ENCODE peak calls at places on chromosome 10, in nine cellular contexts. I is fibroblast of the aortic adventitia, R is AG04449, A is MM.1S, C is heart right ventricle, E is coronary artery, J is lung, Z is psoas muscle, B is cardiac fibroblast. D is an unnamed sample.

GRCh38 chr10:6014241-6014761 is 37.0 kb upstream of the IL15RA start:
- DNase-seq in Z (no peak), R (no peak), A (peak; percentile 62), E (no peak), I (peak; percentile 69), B (peak; percentile 74), J (peak; percentile 51), C (no peak), D (no peak)

GRCh38 chr10:112778579-112778978 is 171.5 kb upstream of the TCF7L2 start:
- DNase-seq in J (no peak), E (no peak), A (no peak), B (peak; percentile 16), R (no peak), C (no peak), Z (no peak), I (peak; percentile 78), D (no peak)

GRCh38 chr10:17835688-17836087 is 26.5 kb downstream of the MRC1 start:
- DNase-seq in A (no peak), E (no peak), I (peak; percentile 87), Z (no peak), B (peak; percentile 57), R (peak; percentile 71), J (no peak), C (no peak), D (peak; percentile 64)

GRCh38 chr10:69969961-69970360 is 82.7 kb upstream of the MACROH2A2 start:
- DNase-seq in B (no peak), C (no peak), I (no peak), J (peak; percentile 14), R (no peak), A (no peak), E (no peak), Z (no peak), D (no peak)

GRCh38 chr10:74394416-74394969 is 243.5 kb downstream of the ADK start:
- DNase-seq in C (no peak), I (no peak), B (no peak), E (no peak), Z (no peak), R (peak; percentile 3), A (no peak), J (no peak), D (peak; percentile 18)

GRCh38 chr10:85603167-85603940 is 763.2 kb downstream of the GRID1 start:
- DNase-seq in A (no peak), J (no peak), Z (no peak), C (no peak), I (no peak), E (no peak), B (no peak), R (no peak), D (no peak)

GRCh38 chr10:79937661-79938226 is 11.2 kb downstream of the SFTPD start:
- DNase-seq in C (no peak), R (no peak), I (no peak), Z (no peak), E (peak; percentile 54), J (peak; percentile 24), B (no peak), A (no peak), D (no peak)

GRCh38 chr10:1602037-1602471 is 135.3 kb downstream of the ADARB2 start:
- DNase-seq in I (no peak), A (no peak), Z (no peak), B (no peak), E (no peak), R (no peak), C (no peak), J (no peak), D (no peak)

GRCh38 chr10:3813986-3814831 is 29.2 kb upstream of the KLF6 start:
- DNase-seq in Z (peak; percentile 73), I (no peak), A (no peak), E (no peak), C (no peak), B (no peak), J (no peak), R (no peak), D (no peak)

GRCh38 chr10:80589726-80590373 is 52.1 kb downstream of the SH2D4B start:
- DNase-seq in J (no peak), E (peak; percentile 36), A (no peak), Z (no peak), R (no peak), I (no peak), C (no peak), B (no peak), D (no peak)

GRCh38 chr10:13904053-13904452 is 317.3 kb downstream of the PRPF18 start:
- DNase-seq in J (no peak), I (no peak), A (no peak), C (no peak), R (no peak), E (no peak), Z (no peak), B (no peak), D (no peak)

GRCh38 chr10:96374985-96375830 is 16.4 kb upstream of the OPALIN start:
- DNase-seq in J (peak; percentile 89), E (peak; percentile 81), A (peak; percentile 84), C (peak; percentile 84), I (peak; percentile 81), Z (peak; percentile 92), R (no peak), B (peak; percentile 89), D (peak; percentile 49)

GRCh38 chr10:90775351-90776028 is 82.3 kb downstream of the HTR7 start:
- DNase-seq in E (no peak), I (peak; percentile 80), J (no peak), A (peak; percentile 56), Z (no peak), C (no peak), R (no peak), B (peak; percentile 83), D (no peak)

GRCh38 chr10:133359972-133360610 is 2.3 kb upstream of the FUOM start:
- DNase-seq in R (no peak), B (no peak), Z (no peak), I (no peak), A (no peak), E (no peak), J (no peak), C (no peak), D (no peak)

GRCh38 chr10:88150338-88150737 is 286.9 kb downstream of the PTEN start:
- DNase-seq in A (no peak), J (no peak), C (no peak), I (peak; percentile 70), R (no peak), B (peak; percentile 46), Z (no peak), E (no peak), D (peak; percentile 61)

GRCh38 chr10:60646966-60647796 is 131.1 kb upstream of the CDK1 start:
- DNase-seq in Z (no peak), E (no peak), I (peak; percentile 88), R (no peak), J (no peak), B (peak; percentile 80), A (peak; percentile 66), C (no peak), D (peak; percentile 24)

GRCh38 chr10:133616371-133617130 is 10.0 kb downstream of the FRG2B start:
- DNase-seq in R (no peak), B (no peak), I (no peak), E (no peak), C (no peak), J (no peak), Z (no peak), A (no peak), D (no peak)

GRCh38 chr10:59175538-59176240 is 754 bp upstream of the PHYHIPL start:
- DNase-seq in A (no peak), Z (peak; percentile 32), E (no peak), I (no peak), B (no peak), R (no peak), C (no peak), J (no peak), D (no peak)
- H3K4me3 ChIP-seq in A (no peak overlapping the region), Z (peak overlapping the region; percentile 58), E (peak overlapping the region; percentile 70), I (no peak overlapping the region), B (no peak overlapping the region), R (no peak overlapping the region), C (peak overlapping the region; percentile 42), J (no peak overlapping the region), D (no peak overlapping the region)

DNA sequence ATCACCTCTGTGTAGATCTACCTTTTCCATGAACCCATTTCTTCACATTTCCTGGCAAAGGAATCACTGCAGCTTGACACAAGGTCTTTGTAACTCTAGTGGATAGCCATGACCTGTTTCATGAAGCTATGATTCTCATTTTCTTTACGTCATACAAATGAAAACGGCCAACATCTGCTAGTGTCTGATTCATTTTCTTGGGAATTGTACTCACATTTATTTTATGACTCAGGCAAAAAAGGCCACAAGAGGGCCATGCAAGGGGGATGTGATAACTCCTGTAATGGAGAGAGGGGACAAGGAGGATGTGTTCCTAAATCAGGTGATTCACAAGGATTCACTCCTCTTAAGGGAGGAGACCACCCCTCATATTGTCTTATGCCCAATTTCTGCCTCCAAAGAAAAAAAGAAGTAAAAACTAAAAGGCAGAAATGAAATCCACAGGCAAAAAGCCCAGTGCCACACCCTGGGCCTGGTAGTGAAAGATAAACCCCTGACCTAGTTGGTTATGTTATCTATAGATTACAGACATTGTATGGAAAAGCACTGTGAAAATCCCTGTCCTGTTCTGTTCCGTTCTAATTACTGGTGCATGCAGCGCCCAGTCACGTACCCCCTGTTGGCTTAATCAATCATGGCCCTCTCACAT is 249.9 kb downstream of the IPMK start:
- DNase-seq in E (no peak), R (peak; percentile 70), B (peak; percentile 67), J (no peak), C (no peak), I (peak; percentile 87), Z (no peak), A (no peak), D (peak; percentile 78)
- TF ChIP-seq CTCF in E (no peak), R (peak; percentile 10), B (peak; percentile 38), J (no peak), C (no peak), I (peak; percentile 46), Z (no peak), A (no peak), D (peak; percentile 30)

GRCh38 chr10:84194424-84195043 is at the start of gene CDHR1:
- DNase-seq in J (no peak), E (no peak), Z (no peak), I (no peak), B (peak; percentile 4), R (no peak), C (peak; percentile 48), A (peak; percentile 41), D (no peak)

GRCh38 chr10:84193846-84194423 is 402 bp upstream of the CDHR1 start:
- DNase-seq in Z (no peak), A (no peak), I (peak; percentile 2), E (no peak), J (no peak), B (no peak), R (no peak), C (no peak), D (no peak)

GRCh38 chr10:84196941-84197340 is 2.6 kb downstream of the CDHR1 start:
- DNase-seq in C (peak; percentile 49), A (no peak), J (no peak), R (no peak), Z (no peak), E (no peak), B (no peak), I (no peak), D (no peak)

GRCh38 chr10:84196083-84196482 is 1.7 kb downstream of the CDHR1 start:
- DNase-seq in C (no peak), Z (no peak), B (no peak), E (no peak), A (no peak), J (no peak), I (no peak), R (no peak), D (no peak)

GRCh38 chr10:84195044-84195830 is 900 bp downstream of the CDHR1 start:
- DNase-seq in R (no peak), J (no peak), A (no peak), Z (no peak), B (no peak), C (no peak), I (no peak), E (no peak), D (no peak)
- H3K4me3 ChIP-seq in R (no peak overlapping the region), J (no peak overlapping the region), A (peak overlapping the region; percentile 53), Z (peak overlapping the region; percentile 57), B (no peak overlapping the region), C (peak overlapping the region; percentile 53), I (no peak overlapping the region), E (peak overlapping the region; percentile 65), D (no peak overlapping the region)

GRCh38 chr10:71259815-71260501 is 47.6 kb downstream of the UNC5B start:
- DNase-seq in I (no peak), A (no peak), R (no peak), B (no peak), J (no peak), C (peak; percentile 41), E (no peak), Z (no peak), D (no peak)
- TF ChIP-seq CTCF in I (no peak), A (no peak), R (no peak), B (peak; percentile 1), J (no peak), C (peak; percentile 11), E (no peak), Z (no peak), D (no peak)

D was measured in AG09309.